ENCODE peak calls at places on chromosome 21, in four cellular contexts. One of them, this sample, is unnamed.

GRCh38 chr21:45640888-45641479 is 2.5 kb upstream of the PCBP3 start:
- DNase-seq in brain pericyte: peak; percentile 64
- DNase-seq in H54: no peak
- DNase-seq in activated CD4-positive, alpha-beta T cell treated with anti-CD3 and anti-CD28 coated beads for 36 hours: peak; percentile 49
- DNase-seq in this sample: no peak

GRCh38 chr21:34974162-34974981 is 74.7 kb downstream of the RUNX1 start:
- DNase-seq in brain pericyte: no peak
- DNase-seq in activated CD4-positive, alpha-beta T cell treated with anti-CD3 and anti-CD28 coated beads for 36 hours: peak; percentile 68
- DNase-seq in H54: no peak
- DNase-seq in this sample: no peak

GRCh38 chr21:29124645-29125044 is 5.8 kb upstream of the MAP3K7CL start:
- DNase-seq in H54: no peak
- DNase-seq in activated CD4-positive, alpha-beta T cell treated with anti-CD3 and anti-CD28 coated beads for 36 hours: no peak
- DNase-seq in brain pericyte: no peak
- DNase-seq in this sample: no peak

GRCh38 chr21:34983680-34984086 is 65.4 kb downstream of the RUNX1 start:
- DNase-seq in brain pericyte: no peak
- DNase-seq in activated CD4-positive, alpha-beta T cell treated with anti-CD3 and anti-CD28 coated beads for 36 hours: peak; percentile 83
- DNase-seq in H54: peak; percentile 25
- DNase-seq in this sample: peak; percentile 12

GRCh38 chr21:32457360-32457840 is 44.9 kb downstream of the EVA1C start:
- DNase-seq in activated CD4-positive, alpha-beta T cell treated with anti-CD3 and anti-CD28 coated beads for 36 hours: no peak
- DNase-seq in brain pericyte: no peak
- DNase-seq in H54: no peak
- DNase-seq in this sample: no peak

GRCh38 chr21:42654913-42655796 is 1.7 kb downstream of the PDE9A start:
- DNase-seq in brain pericyte: no peak
- DNase-seq in activated CD4-positive, alpha-beta T cell treated with anti-CD3 and anti-CD28 coated beads for 36 hours: peak; percentile 46
- DNase-seq in H54: no peak
- DNase-seq in this sample: no peak

GRCh38 chr21:41442496-41443186 is 16.6 kb downstream of the MX1 start:
- DNase-seq in brain pericyte: no peak
- DNase-seq in activated CD4-positive, alpha-beta T cell treated with anti-CD3 and anti-CD28 coated beads for 36 hours: no peak
- DNase-seq in H54: no peak
- DNase-seq in this sample: no peak

GRCh38 chr21:31893841-31894240 is 21.0 kb downstream of the HUNK start:
- DNase-seq in brain pericyte: no peak
- DNase-seq in H54: no peak
- DNase-seq in activated CD4-positive, alpha-beta T cell treated with anti-CD3 and anti-CD28 coated beads for 36 hours: no peak
- DNase-seq in this sample: no peak

This sample was measured in RKO.